ENCODE peak calls at places on chromosomes 13 and 19, in four cellular contexts. One of them, this sample, is unnamed.

GRCh38 chr19:15123900-15124299 is 16.7 kb downstream of the SYDE1 start:
- DNase-seq in activated CD4-positive, alpha-beta T cell treated with anti-CD3 and anti-CD28 coated beads, Interleukin-2, amount 10 ng/mL, durations not matched to agents 24 days and 14 days: peak
- DNase-seq in G401: peak
- DNase-seq in frontal cortex: peak
- DNase-seq in this sample: no peak

GRCh38 chr13:60261432-60262351 is 98.0 kb upstream of the DIAPH3 start:
- DNase-seq in activated CD4-positive, alpha-beta T cell treated with anti-CD3 and anti-CD28 coated beads, Interleukin-2, amount 10 ng/mL, durations not matched to agents 24 days and 14 days: no peak
- DNase-seq in G401: no peak
- DNase-seq in frontal cortex: no peak
- DNase-seq in this sample: peak

GRCh38 chr13:29541400-29541799 is 54.1 kb downstream of the SLC7A1 start:
- DNase-seq in activated CD4-positive, alpha-beta T cell treated with anti-CD3 and anti-CD28 coated beads, Interleukin-2, amount 10 ng/mL, durations not matched to agents 24 days and 14 days: no peak
- DNase-seq in G401: no peak
- DNase-seq in frontal cortex: no peak
- DNase-seq in this sample: no peak

GRCh38 chr13:31978021-31978420 is 53.6 kb upstream of the FRY start:
- DNase-seq in activated CD4-positive, alpha-beta T cell treated with anti-CD3 and anti-CD28 coated beads, Interleukin-2, amount 10 ng/mL, durations not matched to agents 24 days and 14 days: no peak
- DNase-seq in G401: no peak
- DNase-seq in frontal cortex: no peak
- DNase-seq in this sample: no peak

GRCh38 chr13:58343081-58343480 is 711.5 kb downstream of the PCDH17 start:
- DNase-seq in activated CD4-positive, alpha-beta T cell treated with anti-CD3 and anti-CD28 coated beads, Interleukin-2, amount 10 ng/mL, durations not matched to agents 24 days and 14 days: no peak
- DNase-seq in G401: no peak
- DNase-seq in frontal cortex: no peak
- DNase-seq in this sample: no peak

GRCh38 chr13:75830842-75831241 is 194.7 kb downstream of the LMO7 start:
- DNase-seq in activated CD4-positive, alpha-beta T cell treated with anti-CD3 and anti-CD28 coated beads, Interleukin-2, amount 10 ng/mL, durations not matched to agents 24 days and 14 days: no peak
- DNase-seq in G401: no peak
- DNase-seq in frontal cortex: no peak
- DNase-seq in this sample: no peak

GRCh38 chr19:47228168-47228936 is 2.6 kb downstream of the BBC3 start:
- DNase-seq in activated CD4-positive, alpha-beta T cell treated with anti-CD3 and anti-CD28 coated beads, Interleukin-2, amount 10 ng/mL, durations not matched to agents 24 days and 14 days: peak
- DNase-seq in G401: peak
- DNase-seq in frontal cortex: peak
- DNase-seq in this sample: no peak

GRCh38 chr19:51503428-51503827 is 1.8 kb upstream of the SIGLEC12 start:
- DNase-seq in activated CD4-positive, alpha-beta T cell treated with anti-CD3 and anti-CD28 coated beads, Interleukin-2, amount 10 ng/mL, durations not matched to agents 24 days and 14 days: no peak
- DNase-seq in G401: no peak
- DNase-seq in frontal cortex: no peak
- DNase-seq in this sample: no peak

GRCh38 chr13:73228546-73228945 is 169.7 kb downstream of the KLF5 start:
- DNase-seq in activated CD4-positive, alpha-beta T cell treated with anti-CD3 and anti-CD28 coated beads, Interleukin-2, amount 10 ng/mL, durations not matched to agents 24 days and 14 days: peak
- DNase-seq in G401: no peak
- DNase-seq in frontal cortex: no peak
- DNase-seq in this sample: no peak

This sample was measured in NCI-H748 treated with DMSO at 0.1 percent for 48 hours.